ENCODE peak calls at places on chromosomes 5 and 9, in four cellular contexts. U is adrenal gland, Z is WERI-Rb-1, R is trophoblast cell. W is an unnamed sample. For H3K36me3, the result is how much of the 10 kb centered on the place peaks cover.

GRCh38 chr5:145946112-145946861 is 9.9 kb downstream of the SH3RF2 start:
- DNase-seq in U (peak), Z (no peak), R (peak), W (no peak)

GRCh38 chr5:112036206-112036605 is 279.2 kb upstream of the NREP start:
- DNase-seq in U (no peak), Z (no peak), R (peak), W (no peak)

GRCh38 chr5:14187660-14188059 is 44.5 kb downstream of the TRIO start:
- DNase-seq in U (no peak), Z (no peak), R (no peak), W (no peak)

GRCh38 chr9:134189475-134190231 is 25.3 kb upstream of the RNU6ATAC start:
- DNase-seq in U (no peak), Z (peak), R (no peak), W (no peak)

GRCh38 chr9:6133346-6134063 is 82.1 kb upstream of the IL33 start:
- DNase-seq in U (no peak), Z (no peak), R (no peak), W (no peak)

GRCh38 chr5:167759411-167759821 is 532.0 kb upstream of the WWC1 start:
- DNase-seq in U (no peak), Z (no peak), R (peak), W (no peak)

GRCh38 chr9:1969160-1969559 is 46.0 kb upstream of the SMARCA2 start:
- DNase-seq in U (no peak), Z (no peak), R (no peak), W (no peak)

GRCh38 chr5:42624912-42625311 is 131.7 kb upstream of the CCDC152 start:
- DNase-seq in U (no peak), Z (no peak), R (no peak), W (no peak)

GRCh38 chr5:100668511-100668910 is 133.3 kb downstream of the FAM174A start:
- DNase-seq in U (no peak), Z (no peak), R (no peak), W (no peak)

GRCh38 chr9:84851935-84852585 is 182.5 kb downstream of the NTRK2 start:
- DNase-seq in U (peak), Z (no peak), R (peak), W (peak)

GRCh38 chr5:154466671-154467070 is 11.4 kb downstream of the HAND1 start:
- DNase-seq in U (no peak), Z (no peak), R (no peak), W (no peak)

GRCh38 chr9:33318781-33319180 is 28.5 kb downstream of the NFX1 start:
- DNase-seq in U (no peak), Z (no peak), R (no peak), W (no peak)

GRCh38 chr5:107381189-107381856 is 289.4 kb downstream of the EFNA5 start:
- DNase-seq in U (no peak), Z (no peak), R (peak), W (no peak)

GRCh38 chr9:16179566-16179965 is 626.7 kb downstream of the CCDC171 start:
- DNase-seq in U (no peak), Z (no peak), R (no peak), W (no peak)

GRCh38 chr5:96155156-96155555 is 193.5 kb upstream of the ELL2 start:
- DNase-seq in U (no peak), Z (no peak), R (peak), W (no peak)

GRCh38 chr9:124779368-124780059 is 2.6 kb downstream of the OLFML2A start:
- DNase-seq in U (no peak), Z (peak), R (no peak), W (no peak)

GRCh38 chr9:130701059-130702022 is 7.8 kb downstream of the EXOSC2 start:
- DNase-seq in U (peak), Z (peak), R (peak), W (no peak)
- H3K36me3 ChIP-seq in U (half or more), Z (half or more), R (under half), W (half or more)

GRCh38 chr5:172358345-172358744 is 74.8 kb upstream of the UBTD2 start:
- DNase-seq in U (no peak), Z (no peak), R (no peak), W (no peak)
- H3K4me3 ChIP-seq in U (no peak), Z (no peak), R (no peak), W (no peak)

GRCh38 chr9:121509175-121509574 is 9.5 kb upstream of the GGTA1 start:
- DNase-seq in U (no peak), Z (no peak), R (peak), W (no peak)
- H3K27ac ChIP-seq in U (no peak), Z (no peak), R (no peak), W (no peak)

GRCh38 chr9:26530841-26531240 is 361.8 kb downstream of the CAAP1 start:
- DNase-seq in U (no peak), Z (no peak), R (no peak), W (no peak)

GRCh38 chr9:26524225-26524624 is 368.4 kb downstream of the CAAP1 start:
- DNase-seq in U (peak), Z (no peak), R (no peak), W (no peak)

GRCh38 chr9:26527931-26528330 is 364.7 kb downstream of the CAAP1 start:
- DNase-seq in U (no peak), Z (no peak), R (no peak), W (no peak)
- H3K36me3 ChIP-seq in U (under half), Z (under half), R (under half), W (under half)

GRCh38 chr9:128677787-128678186 is 11.2 kb upstream of the SET start:
- DNase-seq in U (no peak), Z (no peak), R (no peak), W (no peak)
- H3K4me3 ChIP-seq in U (no peak), Z (no peak), R (no peak), W (no peak)

DNA sequence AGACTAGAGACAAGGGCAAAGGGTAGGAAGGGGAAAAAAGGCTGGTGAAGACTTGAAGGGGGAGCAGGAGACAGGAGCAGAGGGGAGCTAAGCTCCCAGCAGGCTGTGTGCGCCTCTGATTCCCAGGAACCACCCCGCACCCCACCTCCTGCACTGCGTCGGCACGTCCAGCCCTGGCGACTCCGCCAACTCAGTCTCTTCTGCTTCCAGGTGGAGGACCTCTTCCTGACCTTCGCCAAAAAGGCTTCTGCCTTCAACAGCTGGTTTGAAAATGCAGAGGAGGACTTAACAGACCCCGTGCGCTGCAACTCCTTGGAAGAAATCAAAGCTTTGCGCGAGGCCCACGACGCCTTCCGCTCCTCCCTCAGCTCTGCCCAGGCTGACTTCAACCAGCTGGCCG is 30.5 kb downstream of the DYNC2I2 start:
- DNase-seq in U (no peak), Z (no peak), R (no peak), W (no peak)
- H3K27ac ChIP-seq in U (peak), Z (no peak), R (no peak), W (no peak)

GRCh38 chr5:2776338-2777302 is 25.1 kb upstream of the IRX2 start:
- DNase-seq in U (no peak), Z (no peak), R (no peak), W (no peak)

DNA sequence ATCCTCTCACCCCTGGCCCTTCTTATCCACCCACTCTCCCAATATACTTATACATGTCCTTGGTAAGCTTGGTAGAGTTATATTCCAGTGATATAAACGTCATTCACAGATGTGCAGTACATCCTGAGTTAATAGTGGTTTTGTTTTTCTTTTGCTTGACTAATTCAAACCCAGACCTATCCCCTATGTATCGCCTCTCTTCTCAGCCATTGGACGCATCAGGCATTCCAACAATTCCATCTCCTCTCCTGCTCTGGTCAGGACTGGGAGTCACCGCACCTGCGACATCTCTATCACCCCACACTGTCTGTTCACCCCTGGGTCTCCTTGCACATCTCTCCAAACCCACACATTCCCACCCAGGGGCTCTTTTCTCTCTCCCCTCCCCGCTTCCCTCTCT is 21.9 kb upstream of the IRX2 start:
- DNase-seq in U (no peak), Z (no peak), R (no peak), W (no peak)
- H3K36me3 ChIP-seq in U (under half), Z (under half), R (under half), W (under half)

GRCh38 chr5:147472669-147473131 is 37.2 kb downstream of the DPYSL3 start:
- DNase-seq in U (no peak), Z (no peak), R (no peak), W (no peak)
- H3K4me3 ChIP-seq in U (no peak), Z (no peak), R (no peak), W (no peak)

GRCh38 chr9:3444016-3444415 is 81.8 kb downstream of the RFX3 start:
- DNase-seq in U (no peak), Z (no peak), R (no peak), W (no peak)
- H3K27ac ChIP-seq in U (no peak), Z (no peak), R (no peak), W (no peak)

GRCh38 chr9:127090341-127090985 is 32.0 kb downstream of the ANGPTL2 start:
- DNase-seq in U (no peak), Z (no peak), R (no peak), W (no peak)
- H3K36me3 ChIP-seq in U (under half), Z (under half), R (under half), W (under half)

W was measured in iPS DF 6.9.